ENCODE peak calls at places on chromosomes 6 and 20, in ten cellular contexts. O, Z, E, F, H, A, I, W, V and Q are unnamed samples.

GRCh38 chr20:56801991-56802740 is 173.1 kb downstream of the TFAP2C start:
- DNase-seq in O (peak), V (peak), Z (no peak), H (peak), F (no peak), A (no peak), I (no peak), W (peak), E (no peak), Q (no peak)

GRCh38 chr6:162032620-162033019 is 694.9 kb downstream of the PRKN start:
- DNase-seq in W (no peak), O (peak), V (peak), E (no peak), F (no peak), H (peak), Z (no peak), I (no peak), A (no peak), Q (no peak)

GRCh38 chr6:147660334-147661311 is 152.1 kb downstream of the SAMD5 start:
- DNase-seq in I (no peak), W (no peak), A (no peak), O (no peak), V (no peak), Z (no peak), F (no peak), H (no peak), E (no peak), Q (no peak)

GRCh38 chr6:85401186-85402062 is 48.5 kb upstream of the NT5E start:
- DNase-seq in Z (no peak), O (no peak), H (no peak), W (peak), F (no peak), I (no peak), V (no peak), E (no peak), A (no peak), Q (no peak)

GRCh38 chr6:145587342-145587741 is 148.0 kb downstream of the EPM2A start:
- DNase-seq in H (no peak), V (no peak), I (no peak), W (peak), Z (no peak), E (no peak), A (no peak), F (no peak), O (no peak), Q (no peak)

GRCh38 chr6:24752503-24752902 is 22.2 kb upstream of the GMNN start:
- DNase-seq in Z (no peak), F (no peak), V (no peak), E (no peak), O (no peak), A (no peak), I (no peak), W (no peak), H (no peak), Q (no peak)

GRCh38 chr6:110979565-110980096 is 2.2 kb upstream of the RPF2 start:
- DNase-seq in Z (no peak), E (no peak), A (no peak), I (no peak), F (no peak), O (no peak), W (no peak), H (no peak), V (no peak), Q (no peak)

GRCh38 chr20:24990810-24991252 is 1.7 kb downstream of the APMAP start:
- DNase-seq in W (no peak), O (no peak), E (no peak), F (no peak), I (no peak), V (no peak), H (no peak), A (peak), Z (no peak), Q (no peak)

GRCh38 chr6:134720353-134721094 is 229.4 kb downstream of the ALDH8A1 start:
- DNase-seq in V (peak), Z (no peak), I (peak), O (peak), E (no peak), A (no peak), W (no peak), F (no peak), H (no peak), Q (no peak)

GRCh38 chr20:56626367-56627121 is 2.6 kb upstream of the TFAP2C start:
- DNase-seq in E (peak), H (peak), O (no peak), F (no peak), Z (no peak), I (no peak), A (no peak), W (peak), V (peak), Q (no peak)

GRCh38 chr6:21188505-21189223 is 404.9 kb upstream of the SOX4 start:
- DNase-seq in A (no peak), V (no peak), I (no peak), O (no peak), H (peak), E (no peak), Z (no peak), F (no peak), W (no peak), Q (no peak)

GRCh38 chr20:40225596-40225995 is 463.4 kb downstream of the MAFB start:
- DNase-seq in V (no peak), H (no peak), F (no peak), A (no peak), W (no peak), E (no peak), Z (no peak), I (no peak), O (no peak), Q (no peak)

DNA sequence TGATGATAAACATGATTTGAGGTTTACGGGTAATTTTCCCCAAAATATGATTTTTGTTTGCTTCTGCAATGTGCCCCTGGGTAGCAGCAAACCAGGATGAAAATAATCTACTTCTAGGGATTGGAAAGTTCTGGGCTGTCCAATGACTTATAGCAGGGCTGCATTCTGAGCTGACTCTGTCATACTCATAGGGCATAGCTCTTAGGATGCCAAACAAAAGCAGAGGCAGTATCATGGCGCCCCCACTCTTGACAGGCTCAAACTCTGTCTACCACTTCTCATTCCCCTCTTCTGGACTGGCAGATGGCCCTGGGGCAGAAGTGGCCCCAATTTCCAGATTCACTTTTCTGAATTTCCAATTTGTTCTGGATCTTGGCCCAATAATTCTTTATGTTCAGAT is 10.3 kb downstream of the SERPINB1 start:
- DNase-seq in F (no peak), Z (no peak), I (no peak), A (no peak), H (no peak), O (no peak), E (no peak), W (no peak), V (no peak), Q (no peak)
- TF ChIP-seq CTCF in F (no peak), Z (no peak), I (no peak), A (no peak), H (no peak), O (no peak), E (no peak), W (no peak), V (no peak), Q (no peak)

DNA sequence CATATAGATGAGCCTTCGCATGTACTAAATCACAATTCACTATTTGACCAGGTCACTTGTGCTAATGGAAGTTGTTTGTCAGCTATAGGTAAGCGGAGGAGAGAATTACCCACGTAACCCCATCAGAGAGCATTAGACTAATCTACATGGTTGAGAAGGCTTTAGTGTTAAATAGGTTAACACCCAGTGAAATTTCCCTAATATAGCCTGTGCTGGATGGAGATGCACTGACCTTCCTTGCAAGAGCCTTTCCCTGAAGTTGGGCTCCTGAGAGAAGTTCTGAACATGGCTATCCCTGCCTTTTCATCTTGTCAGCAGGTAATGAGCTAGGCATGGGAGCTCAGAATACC is 78.1 kb downstream of the TNFAIP3 start:
- DNase-seq in O (no peak), H (no peak), W (no peak), A (no peak), Z (no peak), I (no peak), E (no peak), F (no peak), V (no peak), Q (no peak)
- H3K4me3 ChIP-seq in O (no peak), H (no peak), W (no peak), A (no peak), Z (no peak), I (no peak), E (no peak), F (no peak), V (no peak), Q (no peak)

GRCh38 chr6:42168650-42169049 is 4.5 kb upstream of the GUCA1A start:
- DNase-seq in E (no peak), Z (no peak), F (no peak), H (no peak), V (no peak), I (no peak), O (no peak), A (no peak), W (no peak), Q (no peak)
- TF ChIP-seq CTCF in E (no peak), Z (peak), F (no peak), H (peak), V (peak), I (no peak), O (peak), A (no peak), W (peak), Q (no peak)

GRCh38 chr6:4010682-4011081 is 68.3 kb downstream of the FAM217A start:
- DNase-seq in O (no peak), I (no peak), F (no peak), H (no peak), A (no peak), V (no peak), W (no peak), Z (no peak), E (no peak), Q (no peak)
- H3K4me3 ChIP-seq in O (no peak), I (no peak), F (no peak), H (no peak), A (no peak), V (no peak), W (no peak), Z (no peak), E (no peak), Q (no peak)

DNA sequence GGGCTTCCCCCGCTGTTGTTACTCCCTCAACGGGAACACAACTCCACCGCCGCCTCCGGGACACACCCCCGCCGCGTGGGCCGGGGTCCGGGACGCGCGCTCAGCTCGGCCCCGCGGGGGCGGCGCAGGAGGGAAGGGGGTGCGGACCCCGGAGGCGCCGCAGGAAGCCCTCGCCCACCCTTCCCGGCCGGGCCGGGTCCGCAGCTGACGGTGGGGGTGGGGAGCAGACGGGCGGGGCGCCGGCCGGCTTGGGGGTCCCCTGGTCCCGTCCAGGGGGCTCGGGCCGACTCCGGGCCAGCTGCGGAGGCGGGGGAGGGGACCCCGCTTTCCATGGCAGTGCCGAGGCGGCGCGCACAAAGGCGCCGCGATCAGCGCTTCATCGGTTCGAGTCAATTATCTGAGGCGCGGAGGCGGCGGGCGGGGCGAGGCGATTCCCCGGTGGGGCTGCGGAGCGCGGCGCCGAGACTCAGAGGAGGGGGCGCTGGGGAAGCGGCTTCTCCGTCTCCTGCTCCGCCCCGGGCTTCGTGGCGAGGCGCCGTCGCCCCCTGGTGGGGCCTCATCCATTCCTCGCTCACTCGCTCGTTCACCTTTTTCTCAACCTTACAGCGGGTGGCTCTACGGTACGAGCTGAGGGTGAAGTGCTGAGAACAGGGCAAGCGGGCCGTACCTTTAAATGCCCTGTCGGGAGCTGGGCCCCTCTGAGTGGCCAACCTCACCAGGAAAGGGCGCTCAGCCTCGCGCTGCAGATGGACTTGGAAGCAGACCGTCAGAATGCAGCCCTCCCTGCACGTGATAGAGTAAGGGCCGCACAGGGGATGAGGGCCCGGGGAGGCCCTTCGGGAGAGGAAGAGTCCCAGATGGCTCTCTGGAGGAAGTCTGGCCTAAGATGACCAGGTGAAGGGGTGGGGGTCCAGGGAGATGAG is 40.0 kb downstream of the SLC52A3 start:
- DNase-seq in O (peak), V (peak), F (peak), W (peak), I (peak), E (no peak), Z (no peak), H (peak), A (peak), Q (no peak)
- TF ChIP-seq CTCF in O (peak), V (peak), F (peak), W (peak), I (peak), E (no peak), Z (peak), H (peak), A (peak), Q (peak)